ENCODE peak calls at places on chromosomes 4 and X, in four cellular contexts. One of them, this sample, is unnamed.

GRCh38 chrX:154419688-154420401 is 8.5 kb downstream of the TAFAZZIN start:
- DNase-seq in H1: no peak
- DNase-seq in HepG2: no peak
- DNase-seq in WTC11: no peak
- DNase-seq in this sample: no peak

GRCh38 chr4:1448589-1449420 is 42.6 kb upstream of the NKX1-1 start:
- DNase-seq in HepG2: no peak
- DNase-seq in WTC11: no peak
- DNase-seq in H1: peak; percentile 45
- DNase-seq in this sample: no peak

GRCh38 chrX:12978205-12979010 is 3.5 kb downstream of the TMSB4X start:
- DNase-seq in WTC11: peak; percentile 26
- DNase-seq in HepG2: no peak
- DNase-seq in H1: no peak
- DNase-seq in this sample: no peak

GRCh38 chrX:45745479-45745878 is 544.8 kb upstream of the DIPK2B start:
- DNase-seq in H1: no peak
- DNase-seq in HepG2: no peak
- DNase-seq in WTC11: no peak
- DNase-seq in this sample: no peak

GRCh38 chr4:109921384-109921808 is 8.7 kb downstream of the EGF start:
- DNase-seq in WTC11: no peak
- DNase-seq in HepG2: no peak
- DNase-seq in H1: no peak
- DNase-seq in this sample: no peak

GRCh38 chrX:45843518-45843917 is 642.8 kb upstream of the DIPK2B start:
- DNase-seq in H1: no peak
- DNase-seq in WTC11: no peak
- DNase-seq in HepG2: no peak
- DNase-seq in this sample: no peak

GRCh38 chr4:10639100-10639499 is 45.5 kb downstream of the CLNK start:
- DNase-seq in WTC11: no peak
- DNase-seq in HepG2: no peak
- DNase-seq in H1: no peak
- DNase-seq in this sample: no peak

GRCh38 chrX:49269768-49270248 is at the start of gene PPP1R3F:
- DNase-seq in HepG2: no peak
- DNase-seq in WTC11: no peak
- DNase-seq in H1: no peak
- DNase-seq in this sample: no peak

GRCh38 chrX:56564182-56564885 is 907 bp downstream of the UBQLN2 start:
- DNase-seq in WTC11: no peak
- DNase-seq in H1: peak; percentile 37
- DNase-seq in HepG2: peak; percentile 2
- DNase-seq in this sample: no peak

GRCh38 chr4:65337371-65337770 is 332.9 kb downstream of the EPHA5 start:
- DNase-seq in H1: no peak
- DNase-seq in WTC11: no peak
- DNase-seq in HepG2: no peak
- DNase-seq in this sample: no peak

GRCh38 chr4:80610845-80611244 is 275.3 kb downstream of the CFAP299 start:
- DNase-seq in HepG2: no peak
- DNase-seq in WTC11: no peak
- DNase-seq in H1: no peak
- DNase-seq in this sample: peak; percentile 63

GRCh38 chr4:123862812-123863211 is 466.2 kb downstream of the SPRY1 start:
- DNase-seq in H1: no peak
- DNase-seq in WTC11: no peak
- DNase-seq in HepG2: no peak
- DNase-seq in this sample: no peak

GRCh38 chr4:123858465-123858864 is 461.9 kb downstream of the SPRY1 start:
- DNase-seq in WTC11: no peak
- DNase-seq in HepG2: no peak
- DNase-seq in H1: no peak
- DNase-seq in this sample: no peak

GRCh38 chr4:123853651-123854050 is 457.1 kb downstream of the SPRY1 start:
- DNase-seq in WTC11: no peak
- DNase-seq in H1: no peak
- DNase-seq in HepG2: no peak
- DNase-seq in this sample: no peak

GRCh38 chr4:123851521-123851920 is 454.9 kb downstream of the SPRY1 start:
- DNase-seq in WTC11: no peak
- DNase-seq in H1: no peak
- DNase-seq in HepG2: no peak
- DNase-seq in this sample: no peak

GRCh38 chr4:123856689-123857545 is 460.3 kb downstream of the SPRY1 start:
- DNase-seq in HepG2: peak; percentile 95
- DNase-seq in WTC11: peak; percentile 25
- DNase-seq in H1: no peak
- DNase-seq in this sample: no peak
- TF ChIP-seq ATF2 in HepG2: peak; percentile 78
- TF ChIP-seq ATF2 in WTC11: no peak
- TF ChIP-seq ATF2 in H1: no peak
- TF ChIP-seq ATF2 in this sample: no peak

GRCh38 chrX:20863649-20864048 is 510.6 kb upstream of the CNKSR2 start:
- DNase-seq in WTC11: no peak
- DNase-seq in H1: no peak
- DNase-seq in HepG2: no peak
- DNase-seq in this sample: no peak
- TF ChIP-seq ATF2 in WTC11: no peak
- TF ChIP-seq ATF2 in H1: no peak
- TF ChIP-seq ATF2 in HepG2: no peak
- TF ChIP-seq ATF2 in this sample: no peak

GRCh38 chr4:8854866-8855265 is 16.8 kb downstream of the HMX1 start:
- DNase-seq in HepG2: no peak
- DNase-seq in H1: no peak
- DNase-seq in WTC11: no peak
- DNase-seq in this sample: no peak

GRCh38 chr4:8854016-8854415 is 17.6 kb downstream of the HMX1 start:
- DNase-seq in HepG2: no peak
- DNase-seq in H1: no peak
- DNase-seq in WTC11: no peak
- DNase-seq in this sample: no peak

GRCh38 chr4:8852118-8852704 is 19.4 kb downstream of the HMX1 start:
- DNase-seq in HepG2: no peak
- DNase-seq in WTC11: no peak
- DNase-seq in H1: no peak
- DNase-seq in this sample: no peak

GRCh38 chr4:8851321-8852117 is 20.1 kb downstream of the HMX1 start:
- DNase-seq in HepG2: no peak
- DNase-seq in H1: no peak
- DNase-seq in WTC11: no peak
- DNase-seq in this sample: no peak

DNA sequence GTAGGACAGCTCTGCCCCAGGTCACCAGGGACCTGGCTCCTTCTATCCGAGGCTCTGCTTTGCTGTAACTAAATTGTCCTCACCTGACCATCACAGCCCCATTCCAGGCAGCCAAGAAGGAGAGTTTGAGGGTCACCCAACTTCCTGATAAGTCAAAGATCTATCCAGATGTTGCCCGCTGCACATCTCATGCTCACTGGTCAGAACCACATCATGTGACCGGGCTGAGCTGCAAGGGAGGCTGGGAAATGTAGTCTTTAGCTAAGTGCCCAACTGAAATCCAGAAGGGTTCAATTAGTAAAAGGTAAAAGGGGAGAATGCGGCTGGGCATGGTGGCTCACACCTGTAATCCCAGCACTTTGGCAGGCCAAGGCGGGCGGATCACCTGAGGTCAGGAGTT is 18.4 kb downstream of the HMX1 start:
- DNase-seq in H1: no peak
- DNase-seq in WTC11: no peak
- DNase-seq in HepG2: no peak
- DNase-seq in this sample: no peak
- TF ChIP-seq ATF2 in H1: no peak
- TF ChIP-seq ATF2 in WTC11: no peak
- TF ChIP-seq ATF2 in HepG2: no peak
- TF ChIP-seq ATF2 in this sample: no peak

GRCh38 chr4:131093303-131093702 is 1997.4 kb downstream of the C4orf33 start:
- DNase-seq in H1: no peak
- DNase-seq in WTC11: no peak
- DNase-seq in HepG2: no peak
- DNase-seq in this sample: no peak

GRCh38 chr4:131091896-131092295 is 1995.9 kb downstream of the C4orf33 start:
- DNase-seq in WTC11: no peak
- DNase-seq in HepG2: peak; percentile 19
- DNase-seq in H1: no peak
- DNase-seq in this sample: no peak
- TF ChIP-seq ATF2 in WTC11: no peak
- TF ChIP-seq ATF2 in HepG2: no peak
- TF ChIP-seq ATF2 in H1: no peak
- TF ChIP-seq ATF2 in this sample: no peak

DNA sequence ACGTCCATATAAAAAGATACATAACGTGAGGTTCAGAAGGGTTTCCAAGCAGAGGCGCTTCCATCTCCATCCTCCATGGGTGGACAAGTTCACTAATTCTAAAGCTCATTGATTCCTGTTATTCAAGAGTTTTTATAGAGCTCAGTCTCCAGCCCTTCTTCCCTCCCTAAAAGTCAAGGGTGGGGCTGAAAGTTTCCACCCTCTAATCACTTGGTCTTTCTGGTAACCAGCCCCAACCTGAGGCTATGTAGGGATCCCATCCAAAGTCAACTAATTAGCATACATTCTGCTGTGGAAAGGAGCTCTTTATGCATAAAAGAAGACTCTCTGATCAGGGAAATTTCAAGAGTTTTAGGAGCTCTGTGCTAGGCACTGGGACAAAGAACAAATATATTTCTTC is 46.9 kb upstream of the VEGFC start:
- DNase-seq in WTC11: no peak
- DNase-seq in HepG2: no peak
- DNase-seq in H1: no peak
- DNase-seq in this sample: no peak
- TF ChIP-seq ATF2 in WTC11: no peak
- TF ChIP-seq ATF2 in HepG2: no peak
- TF ChIP-seq ATF2 in H1: no peak
- TF ChIP-seq ATF2 in this sample: no peak

GRCh38 chrX:150464001-150464400 is 100.9 kb downstream of the MAMLD1 start:
- DNase-seq in HepG2: no peak
- DNase-seq in H1: no peak
- DNase-seq in WTC11: no peak
- DNase-seq in this sample: no peak

GRCh38 chrX:150460063-150460462 is 96.9 kb downstream of the MAMLD1 start:
- DNase-seq in HepG2: no peak
- DNase-seq in H1: no peak
- DNase-seq in WTC11: no peak
- DNase-seq in this sample: no peak

GRCh38 chrX:150459168-150459567 is 96.1 kb downstream of the MAMLD1 start:
- DNase-seq in WTC11: no peak
- DNase-seq in H1: no peak
- DNase-seq in HepG2: no peak
- DNase-seq in this sample: no peak

GRCh38 chrX:150463566-150463965 is 100.4 kb downstream of the MAMLD1 start:
- DNase-seq in H1: no peak
- DNase-seq in HepG2: no peak
- DNase-seq in WTC11: no peak
- DNase-seq in this sample: no peak

DNA sequence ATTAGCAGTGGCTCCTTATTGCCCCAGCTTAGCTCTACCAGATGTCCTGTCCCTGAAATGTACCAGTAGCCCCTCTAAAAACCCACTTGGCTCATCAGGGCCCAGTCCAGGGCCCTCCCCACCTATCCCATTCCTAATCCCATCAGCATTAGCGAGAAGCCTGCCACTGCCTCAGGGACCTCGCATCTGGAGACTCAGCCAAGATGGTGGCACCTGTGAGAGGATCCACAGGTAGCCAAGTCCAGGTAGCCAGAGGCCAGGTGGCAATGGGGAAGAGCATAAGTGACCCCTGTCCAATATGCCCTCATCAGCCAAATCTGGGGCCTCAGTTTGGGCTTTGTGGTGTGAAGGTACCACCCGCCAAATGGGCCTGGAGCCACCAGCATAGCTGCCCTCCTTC is 97.7 kb downstream of the MAMLD1 start:
- DNase-seq in WTC11: no peak
- DNase-seq in H1: no peak
- DNase-seq in HepG2: no peak
- DNase-seq in this sample: no peak
- TF ChIP-seq ATF2 in WTC11: no peak
- TF ChIP-seq ATF2 in H1: no peak
- TF ChIP-seq ATF2 in HepG2: no peak
- TF ChIP-seq ATF2 in this sample: no peak

GRCh38 chr4:113684534-113685091 is 76.9 kb downstream of the CAMK2D start:
- DNase-seq in WTC11: peak; percentile 14
- DNase-seq in HepG2: peak; percentile 85
- DNase-seq in H1: no peak
- DNase-seq in this sample: no peak
- TF ChIP-seq ATF2 in WTC11: no peak
- TF ChIP-seq ATF2 in HepG2: no peak
- TF ChIP-seq ATF2 in H1: no peak
- TF ChIP-seq ATF2 in this sample: no peak

GRCh38 chrX:107566603-107567262 is 61.6 kb upstream of the PRPS1 start:
- DNase-seq in H1: no peak
- DNase-seq in WTC11: no peak
- DNase-seq in HepG2: no peak
- DNase-seq in this sample: no peak
- TF ChIP-seq ATF2 in H1: no peak
- TF ChIP-seq ATF2 in WTC11: no peak
- TF ChIP-seq ATF2 in HepG2: no peak
- TF ChIP-seq ATF2 in this sample: no peak